ENCODE peak calls at places on chromosome 12, in five cellular contexts. S is neuronal stem cell, Y is H9, R is H1, P is trophoblast cell. B is an unnamed sample.
A peak's percentile ranks its signal among the peaks of the same experiment; 100 is the strongest.

GRCh38 chr12:2382391-2383155 is 329.8 kb downstream of the CACNA1C start:
- DNase-seq in S (no peak), R (no peak), Y (no peak), P (no peak), B (peak; percentile 38)

GRCh38 chr12:28027947-28028724 is 55.6 kb upstream of the PTHLH start:
- DNase-seq in Y (no peak), S (no peak), P (peak; percentile 70), R (no peak), B (no peak)

GRCh38 chr12:80186727-80187217 is 87.4 kb downstream of the OTOGL start:
- DNase-seq in S (peak; percentile 56), R (no peak), Y (peak; percentile 62), P (peak; percentile 28), B (peak; percentile 97)

GRCh38 chr12:118436986-118437385 is 60.6 kb downstream of the SUDS3 start:
- DNase-seq in R (no peak), P (no peak), Y (no peak), S (no peak), B (no peak)

GRCh38 chr12:38113991-38114390 is 202.6 kb upstream of the ALG10B start:
- DNase-seq in P (no peak), R (no peak), Y (no peak), S (no peak), B (no peak)

GRCh38 chr12:89951050-89951693 is 242.5 kb upstream of the ATP2B1 start:
- DNase-seq in R (no peak), P (peak; percentile 25), Y (no peak), S (no peak), B (peak; percentile 61)

GRCh38 chr12:108484431-108484830 is 30.6 kb upstream of the FICD start:
- DNase-seq in R (no peak), P (no peak), S (no peak), Y (no peak), B (no peak)

GRCh38 chr12:101782544-101782855 is 43.2 kb upstream of the SYCP3 start:
- DNase-seq in S (no peak), R (no peak), P (no peak), Y (no peak), B (no peak)

GRCh38 chr12:52201520-52201839 is 9.7 kb upstream of the KRT80 start:
- DNase-seq in P (no peak), S (no peak), Y (no peak), R (no peak), B (no peak)

GRCh38 chr12:84983289-84983688 is 52.8 kb downstream of the TSPAN19 start:
- DNase-seq in Y (no peak), P (no peak), R (no peak), S (no peak), B (no peak)

GRCh38 chr12:89345376-89345775 is 6.9 kb downstream of the DUSP6 start:
- DNase-seq in Y (no peak), S (no peak), R (no peak), P (no peak), B (no peak)

GRCh38 chr12:131042848-131043245 is 89.1 kb downstream of the ADGRD1 start:
- DNase-seq in S (no peak), R (no peak), Y (no peak), P (no peak), B (no peak)

GRCh38 chr12:33438890-33439586 is 581 bp downstream of the SYT10 start:
- DNase-seq in S (peak; percentile 27), R (no peak), Y (peak; percentile 67), P (peak; percentile 5), B (peak; percentile 30)

GRCh38 chr12:67539946-67540345 is 108.6 kb upstream of the DYRK2 start:
- DNase-seq in R (no peak), S (no peak), Y (no peak), P (no peak), B (no peak)

GRCh38 chr12:3686463-3686862 is 66.4 kb downstream of the CRACR2A start:
- DNase-seq in Y (no peak), P (no peak), S (no peak), R (no peak), B (no peak)

GRCh38 chr12:72072613-72073212 is 134.1 kb downstream of the TPH2 start:
- DNase-seq in Y (no peak), R (no peak), P (no peak), S (no peak), B (peak; percentile 6)

GRCh38 chr12:93662961-93663728 is 14.0 kb upstream of the CRADD start:
- DNase-seq in R (no peak), S (no peak), P (no peak), Y (no peak), B (no peak)

GRCh38 chr12:67151891-67152290 is 117.3 kb upstream of the CAND1 start:
- DNase-seq in R (no peak), Y (no peak), P (no peak), S (no peak), B (no peak)

GRCh38 chr12:28961948-28962384 is 187.1 kb upstream of the FAR2 start:
- DNase-seq in P (no peak), Y (no peak), S (no peak), R (no peak), B (no peak)

GRCh38 chr12:49277466-49277865 is 12.6 kb downstream of the TUBA1C start:
- DNase-seq in S (no peak), R (no peak), Y (no peak), P (no peak), B (no peak)

GRCh38 chr12:1117970-1118563 is 127.0 kb downstream of the ERC1 start:
- DNase-seq in Y (peak; percentile 65), S (peak; percentile 71), P (peak; percentile 57), R (no peak), B (peak; percentile 69)

GRCh38 chr12:95790912-95791849 is 617 bp upstream of the NTN4 start:
- DNase-seq in S (peak; percentile 29), P (no peak), R (no peak), Y (peak; percentile 62), B (peak; percentile 32)

GRCh38 chr12:92753976-92754885 is 51.4 kb downstream of the PLEKHG7 start:
- DNase-seq in S (no peak), P (no peak), R (no peak), Y (no peak), B (no peak)

GRCh38 chr12:109671482-109671881 is 42.1 kb upstream of the FAM222A start:
- DNase-seq in Y (no peak), R (no peak), S (no peak), P (no peak), B (no peak)

GRCh38 chr12:123269395-123269892 is 2.2 kb downstream of the CDK2AP1 start:
- DNase-seq in P (no peak), R (no peak), S (peak; percentile 82), Y (peak; percentile 78), B (peak; percentile 81)

GRCh38 chr12:68620528-68620927 is 9.8 kb downstream of the RAP1B start:
- DNase-seq in Y (no peak), R (no peak), P (no peak), S (no peak), B (no peak)

GRCh38 chr12:124435806-124436345 is 131.5 kb downstream of the NCOR2 start:
- DNase-seq in S (no peak), P (no peak), R (no peak), Y (no peak), B (no peak)
- H2BK12ac ChIP-seq in S (no peak overlapping the region), P (no peak overlapping the region), R (no peak overlapping the region), Y (no peak overlapping the region), B (no peak overlapping the region)

DNA sequence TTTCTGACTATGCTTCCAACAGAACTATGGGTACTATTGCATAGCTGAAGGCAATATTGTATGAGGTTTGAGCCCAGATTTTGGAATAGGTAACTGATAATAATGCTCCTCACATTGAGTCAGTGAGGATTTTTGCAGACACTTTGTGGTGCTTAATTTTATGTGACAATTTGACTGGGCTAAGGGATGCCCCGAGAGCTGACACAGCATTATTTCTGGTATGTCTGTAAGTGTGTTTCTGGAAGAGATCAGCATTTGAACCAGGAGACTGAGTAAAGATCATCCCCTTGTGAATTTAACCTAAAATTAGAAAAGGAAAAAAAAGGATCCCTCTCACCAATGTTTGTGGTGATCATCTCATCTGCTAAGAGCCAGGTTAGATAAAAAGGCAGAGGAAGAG is 404.9 kb downstream of the AEBP2 start:
- DNase-seq in R (no peak), P (no peak), S (no peak), Y (no peak), B (no peak)
- H2BK120ac ChIP-seq in R (no peak overlapping the region), P (peak overlapping the region; percentile 80), S (no peak overlapping the region), Y (no peak overlapping the region), B (no peak overlapping the region)

DNA sequence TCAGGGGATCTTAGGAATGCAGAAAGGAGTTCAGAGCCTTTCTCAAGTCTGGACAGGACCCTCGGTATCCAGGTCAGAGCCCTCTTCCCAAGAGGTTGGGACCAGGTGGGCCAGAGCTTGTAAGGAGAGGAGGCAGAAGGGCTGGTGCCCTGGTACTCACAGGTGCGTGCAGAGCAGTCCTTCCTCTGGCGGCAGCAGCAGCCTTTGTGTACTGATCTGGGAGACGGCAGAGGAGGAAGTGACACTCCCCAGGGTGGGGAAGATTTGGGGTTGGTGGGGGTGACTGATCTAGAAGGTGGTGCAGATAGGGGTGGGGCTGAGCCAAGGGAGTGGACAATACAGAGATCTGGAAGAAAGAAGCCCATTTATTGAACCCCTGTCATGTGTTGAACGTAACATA is at the start of gene ITGB7:
- DNase-seq in P (no peak), S (no peak), R (no peak), Y (no peak), B (no peak)
- H3K14ac ChIP-seq in P (no peak within 1 kb of the TSS), S (no peak within 1 kb of the TSS), R (no peak within 1 kb of the TSS), Y (no peak within 1 kb of the TSS), B (no peak within 1 kb of the TSS)

GRCh38 chr12:115640929-115641328 is 636.6 kb downstream of the MED13L start:
- DNase-seq in P (no peak), S (no peak), Y (no peak), R (no peak), B (no peak)

GRCh38 chr12:115639667-115640012 is 637.9 kb downstream of the MED13L start:
- DNase-seq in Y (peak; percentile 38), S (no peak), R (no peak), P (no peak), B (no peak)

GRCh38 chr12:115638753-115639666 is 638.5 kb downstream of the MED13L start:
- DNase-seq in P (no peak), R (no peak), S (peak; percentile 20), Y (no peak), B (no peak)

GRCh38 chr12:115632323-115632722 is 645.2 kb downstream of the MED13L start:
- DNase-seq in P (no peak), Y (no peak), R (no peak), S (no peak), B (no peak)

DNA sequence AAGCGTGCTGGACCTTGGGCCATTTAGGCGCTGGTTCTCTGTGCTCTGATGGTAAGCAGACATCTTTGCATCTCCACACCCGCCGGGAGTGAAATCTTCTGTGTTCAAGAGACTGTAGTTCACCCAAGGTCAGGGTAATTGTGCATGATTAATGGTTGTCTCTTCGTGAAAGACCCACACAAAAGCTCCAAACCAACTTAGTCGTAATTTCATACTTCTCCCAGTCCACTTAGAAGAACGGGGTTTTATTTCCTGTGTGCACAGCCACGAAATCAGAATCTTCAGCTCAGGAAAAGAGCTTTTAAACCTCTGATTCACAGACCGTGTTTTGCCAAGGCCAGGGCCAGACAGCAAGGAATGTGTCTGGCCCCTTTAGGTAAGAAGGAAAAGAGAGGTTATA is 640.9 kb downstream of the MED13L start:
- DNase-seq in Y (no peak), S (no peak), R (no peak), P (no peak), B (peak; percentile 18)
- H2BK12ac ChIP-seq in Y (no peak overlapping the region), S (no peak overlapping the region), R (no peak overlapping the region), P (peak overlapping the region; percentile 65), B (no peak overlapping the region)